ENCODE peak calls at places on chromosomes 16 and 17, in nine cellular contexts. T is transverse colon, V is HCT116, A is sigmoid colon, Q is SK-N-SH, W is HepG2, R is GM12891, L is Panc1, J is GM12892. B is an unnamed sample.

GRCh38 chr16:22694887-22695382 is 119.0 kb upstream of the HS3ST2 start:
- DNase-seq in T (peak; percentile 22), V (no peak), A (peak; percentile 84), Q (no peak), W (no peak), R (no peak), L (no peak), J (no peak), B (no peak)

GRCh38 chr16:19812986-19813385 is 71.7 kb downstream of the GPRC5B start:
- DNase-seq in T (no peak), V (no peak), A (no peak), Q (no peak), W (no peak), R (no peak), L (no peak), J (no peak), B (no peak)

GRCh38 chr16:74735162-74735452 is 34.4 kb upstream of the MLKL start:
- DNase-seq in T (no peak), V (no peak), A (no peak), Q (no peak), W (no peak), R (no peak), L (no peak), J (no peak), B (no peak)

GRCh38 chr16:58501242-58502131 is 1.5 kb downstream of the NDRG4 start:
- DNase-seq in T (peak; percentile 33), V (no peak), A (peak; percentile 64), Q (peak; percentile 90), W (peak; percentile 30), R (no peak), L (no peak), J (no peak), B (no peak)

GRCh38 chr17:29764217-29764616 is 141.5 kb upstream of the CORO6 start:
- DNase-seq in T (no peak), V (no peak), A (no peak), Q (no peak), W (no peak), R (no peak), L (no peak), J (no peak), B (no peak)

GRCh38 chr17:59892251-59892848 is 393 bp downstream of the TUBD1 start:
- DNase-seq in T (peak; percentile 14), V (no peak), A (no peak), Q (no peak), W (no peak), R (no peak), L (no peak), J (peak; percentile 53), B (no peak)

GRCh38 chr17:41909088-41909487 is 9.7 kb downstream of the ACLY start:
- DNase-seq in T (no peak), V (no peak), A (no peak), Q (no peak), W (no peak), R (no peak), L (no peak), J (no peak), B (no peak)

GRCh38 chr17:13792314-13792713 is 190.6 kb upstream of the HS3ST3A1 start:
- DNase-seq in T (no peak), V (no peak), A (no peak), Q (no peak), W (no peak), R (no peak), L (no peak), J (no peak), B (no peak)

GRCh38 chr17:51118330-51119195 is 2.1 kb downstream of the SPAG9 start:
- DNase-seq in T (peak; percentile 81), V (no peak), A (peak; percentile 75), Q (peak; percentile 25), W (peak; percentile 77), R (no peak), L (no peak), J (no peak), B (peak; percentile 58)

GRCh38 chr17:45320349-45320930 is 3.6 kb upstream of the MAP3K14 start:
- DNase-seq in T (no peak), V (no peak), A (no peak), Q (no peak), W (no peak), R (no peak), L (no peak), J (no peak), B (no peak)

GRCh38 chr17:47687328-47687690 is 6.7 kb upstream of the TBKBP1 start:
- DNase-seq in T (no peak), V (no peak), A (no peak), Q (no peak), W (no peak), R (no peak), L (no peak), J (no peak), B (no peak)
- TF ChIP-seq POLR2AphosphoS5 in T (no peak), V (no peak), A (no peak), Q (peak; percentile 3), W (no peak), R (no peak), L (peak; percentile 53), J (no peak), B (no peak)

DNA sequence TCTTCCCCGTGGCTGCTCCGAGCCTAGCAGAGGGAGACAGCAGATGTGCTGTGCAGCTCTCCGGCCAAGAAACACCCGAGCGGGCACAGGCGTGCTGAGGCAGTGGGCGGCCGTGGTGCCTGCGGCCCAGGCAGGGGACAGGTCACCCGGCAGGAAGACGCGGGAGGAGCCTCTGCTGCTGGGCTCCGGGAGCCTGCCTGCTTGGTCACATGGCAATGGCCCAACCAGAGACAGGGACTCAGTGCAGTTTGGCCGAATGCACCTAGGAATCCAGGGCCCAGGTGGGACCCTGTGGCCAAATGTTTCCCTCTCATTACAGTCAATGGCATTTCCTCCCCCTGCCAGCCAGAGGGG is 118.1 kb downstream of the C16orf78 start:
- DNase-seq in T (peak; percentile 23), V (peak; percentile 15), A (peak; percentile 77), Q (no peak), W (no peak), R (no peak), L (no peak), J (no peak), B (no peak)
- TF ChIP-seq POLR2AphosphoS5 in T (no peak), V (no peak), A (no peak), Q (no peak), W (no peak), R (no peak), L (no peak), J (no peak), B (no peak)

DNA sequence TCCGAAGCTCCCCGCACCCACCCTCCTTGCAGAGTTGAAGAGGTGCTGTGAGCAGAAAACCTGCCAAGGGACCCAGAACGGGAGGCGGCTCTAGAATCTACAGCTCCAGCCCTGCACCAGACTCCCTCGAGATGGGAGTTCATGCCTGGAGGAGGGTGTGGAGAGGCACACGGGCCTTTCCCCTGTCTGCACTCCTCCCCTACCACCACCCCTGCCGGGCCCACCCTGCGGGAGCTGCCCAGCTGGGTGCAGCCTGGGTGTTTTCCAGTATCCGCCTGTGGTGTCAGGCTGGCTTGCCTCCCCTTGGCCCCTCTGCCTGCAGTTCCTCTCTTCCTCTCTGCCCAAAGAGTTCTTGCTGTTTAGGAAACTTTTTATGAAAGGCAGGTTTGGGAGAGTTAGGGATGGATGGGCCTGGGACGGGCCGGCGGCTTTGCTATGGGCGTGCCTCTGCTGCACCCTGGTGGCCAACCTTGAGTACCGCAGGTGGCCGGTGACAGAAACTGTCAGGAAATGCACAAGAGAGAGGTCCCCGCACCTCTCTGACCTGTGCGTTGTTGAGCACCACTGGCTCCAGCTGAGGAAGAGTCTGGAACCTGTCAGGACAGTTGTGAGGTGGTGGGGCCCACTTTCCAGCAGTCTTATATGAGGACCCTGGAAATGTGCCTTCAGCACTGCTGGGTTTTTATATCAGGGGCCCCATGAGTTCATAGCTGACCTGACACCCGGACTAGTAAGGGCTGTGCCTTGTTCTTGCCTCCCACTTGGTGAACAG is 354.1 kb downstream of the SEC14L1 start:
- DNase-seq in T (peak; percentile 83), V (peak; percentile 45), A (peak; percentile 93), Q (peak; percentile 96), W (peak; percentile 62), R (peak; percentile 82), L (peak; percentile 50), J (peak; percentile 82), B (peak; percentile 72)
- TF ChIP-seq POLR2AphosphoS5 in T (peak; percentile 41), V (no peak), A (peak; percentile 38), Q (no peak), W (no peak), R (peak; percentile 7), L (peak; percentile 59), J (no peak), B (peak; percentile 26)

GRCh38 chr16:3008749-3009088 is 4.0 kb upstream of the CLDN9 start:
- DNase-seq in T (no peak), V (no peak), A (no peak), Q (no peak), W (no peak), R (no peak), L (no peak), J (no peak), B (no peak)

GRCh38 chr16:3007059-3007956 is 5.4 kb upstream of the CLDN9 start:
- DNase-seq in T (peak; percentile 79), V (no peak), A (no peak), Q (no peak), W (no peak), R (no peak), L (no peak), J (no peak), B (peak; percentile 84)

GRCh38 chr16:3010510-3010909 is 2.2 kb upstream of the CLDN9 start:
- DNase-seq in T (no peak), V (no peak), A (no peak), Q (no peak), W (no peak), R (no peak), L (no peak), J (no peak), B (no peak)

GRCh38 chr16:3009568-3010390 is 2.9 kb upstream of the CLDN9 start:
- DNase-seq in T (peak; percentile 49), V (peak; percentile 66), A (no peak), Q (no peak), W (no peak), R (no peak), L (no peak), J (no peak), B (no peak)

GRCh38 chr16:3007957-3008748 is 4.6 kb upstream of the CLDN9 start:
- DNase-seq in T (no peak), V (no peak), A (no peak), Q (no peak), W (no peak), R (no peak), L (no peak), J (no peak), B (peak; percentile 93)
- TF ChIP-seq POLR2AphosphoS5 in T (no peak), V (no peak), A (no peak), Q (no peak), W (no peak), R (no peak), L (no peak), J (no peak), B (peak; percentile 96)

DNA sequence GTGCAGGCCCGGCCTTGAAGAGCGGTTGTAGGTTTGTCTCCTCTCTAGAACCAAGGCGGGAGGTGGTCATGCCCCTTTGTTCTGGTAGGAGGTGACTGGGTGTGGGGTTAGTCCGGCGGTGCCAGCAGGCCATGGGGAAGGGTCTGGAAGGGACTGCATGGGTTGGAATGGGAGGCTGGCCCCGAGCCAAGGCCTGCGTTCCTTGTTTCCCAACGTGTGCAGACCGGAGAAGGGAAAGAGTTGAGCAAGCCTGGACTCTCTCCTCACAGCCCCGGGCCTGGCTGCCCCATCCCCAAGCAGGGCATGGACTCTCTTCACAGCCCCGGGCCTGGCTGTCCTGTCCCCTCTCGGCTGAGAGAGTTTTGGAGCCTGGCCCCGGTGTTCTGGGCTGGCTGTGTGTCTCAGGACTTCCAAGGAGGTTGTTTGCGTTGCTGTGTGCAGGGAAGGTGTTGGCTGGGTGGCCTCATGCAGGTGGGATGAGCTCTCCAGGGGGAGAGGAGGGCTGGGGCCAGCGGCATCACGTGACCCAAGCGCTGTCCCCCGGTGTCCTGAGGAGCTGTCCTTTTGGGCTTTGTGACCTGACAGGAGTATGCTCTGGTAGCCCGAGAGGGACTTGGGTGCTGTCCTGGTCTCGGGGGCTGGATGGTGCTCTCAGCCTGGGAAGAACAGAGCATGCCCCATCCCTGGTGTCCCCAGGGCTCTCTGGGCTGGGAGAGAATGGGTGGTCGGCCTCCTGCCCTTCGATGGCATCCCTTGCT is 2.6 kb downstream of the CACNA1H start:
- DNase-seq in T (no peak), V (no peak), A (no peak), Q (no peak), W (peak; percentile 39), R (no peak), L (no peak), J (no peak), B (no peak)
- TF ChIP-seq POLR2AphosphoS5 in T (no peak), V (no peak), A (peak; percentile 3), Q (no peak), W (no peak), R (no peak), L (no peak), J (no peak), B (no peak)

B was measured in HL-60.